ENCODE peak calls at places on chromosome 12, in six cellular contexts. U is body of pancreas, G is tibial artery, D is IMR-90, V is neural crest cell, O is fibroblast of villous mesenchyme. A is an unnamed sample.

GRCh38 chr12:73798523-73798922 is 739.1 kb upstream of the ATXN7L3B start:
- DNase-seq in O (peak), V (no peak), U (no peak), D (no peak), G (no peak), A (no peak)

GRCh38 chr12:65609359-65609771 is 214.9 kb upstream of the HMGA2 start:
- DNase-seq in O (peak), D (peak), G (no peak), U (no peak), V (no peak), A (peak)

GRCh38 chr12:49895773-49896172 is 7.9 kb downstream of the FAIM2 start:
- DNase-seq in U (no peak), D (no peak), O (no peak), G (no peak), V (no peak), A (no peak)

GRCh38 chr12:38886064-38886463 is 19.3 kb downstream of the CPNE8 start:
- DNase-seq in U (peak), O (peak), D (no peak), V (no peak), G (peak), A (no peak)

GRCh38 chr12:95789126-95790024 is 1.2 kb downstream of the NTN4 start:
- DNase-seq in G (peak), V (peak), U (peak), O (no peak), D (peak), A (no peak)

GRCh38 chr12:104313568-104314241 is 10.2 kb downstream of the EID3 start:
- DNase-seq in O (no peak), V (no peak), U (no peak), D (no peak), G (no peak), A (no peak)

GRCh38 chr12:47820631-47821345 is 1.1 kb upstream of the HDAC7 start:
- DNase-seq in D (peak), V (peak), G (peak), U (peak), O (peak), A (peak)

GRCh38 chr12:68871899-68872298 is 61.1 kb downstream of the CPM start:
- DNase-seq in G (no peak), D (peak), O (peak), V (no peak), U (no peak), A (no peak)

GRCh38 chr12:2795291-2796186 is 769 bp downstream of the FKBP4 start:
- DNase-seq in G (peak), V (peak), U (peak), D (peak), O (peak), A (peak)

GRCh38 chr12:120687570-120688289 is 781 bp downstream of the MLEC start:
- DNase-seq in O (peak), D (no peak), G (peak), V (no peak), U (peak), A (no peak)

GRCh38 chr12:28884861-28885260 is 264.2 kb upstream of the FAR2 start:
- DNase-seq in V (no peak), G (no peak), U (no peak), O (peak), D (peak), A (no peak)

GRCh38 chr12:104263580-104264358 is 39.8 kb upstream of the EID3 start:
- DNase-seq in G (no peak), D (peak), U (no peak), O (peak), V (no peak), A (peak)

GRCh38 chr12:100345020-100345767 is 11.7 kb upstream of the SLC17A8 start:
- DNase-seq in U (no peak), O (no peak), D (no peak), G (no peak), V (no peak), A (no peak)

GRCh38 chr12:51103977-51104376 is 20.6 kb upstream of the CSRNP2 start:
- DNase-seq in O (no peak), D (no peak), U (no peak), V (no peak), G (no peak), A (no peak)

GRCh38 chr12:74515849-74516248 is 21.8 kb upstream of the ATXN7L3B start:
- DNase-seq in D (no peak), V (no peak), G (no peak), U (no peak), O (no peak), A (no peak)

GRCh38 chr12:69647178-69647577 is 36.5 kb upstream of the LRRC10 start:
- DNase-seq in V (no peak), D (no peak), G (no peak), O (no peak), U (no peak), A (no peak)

GRCh38 chr12:43501705-43502104 is 50.3 kb downstream of the ADAMTS20 start:
- DNase-seq in G (no peak), U (no peak), V (no peak), O (peak), D (peak), A (peak)
- TF ChIP-seq CTCF in G (no peak), U (no peak), V (peak), O (peak), D (peak), A (peak)

GRCh38 chr12:59396519-59396918 is 199.3 kb upstream of the SLC16A7 start:
- DNase-seq in U (no peak), V (no peak), D (no peak), O (no peak), G (no peak), A (no peak)
- TF ChIP-seq CTCF in U (no peak), V (no peak), D (no peak), O (no peak), G (no peak), A (no peak)

GRCh38 chr12:55745361-55746146 is 2.6 kb downstream of the GDF11 start:
- DNase-seq in U (no peak), V (peak), G (no peak), O (peak), D (no peak), A (no peak)
- TF ChIP-seq CTCF in U (no peak), V (no peak), G (no peak), O (no peak), D (no peak), A (no peak)

DNA sequence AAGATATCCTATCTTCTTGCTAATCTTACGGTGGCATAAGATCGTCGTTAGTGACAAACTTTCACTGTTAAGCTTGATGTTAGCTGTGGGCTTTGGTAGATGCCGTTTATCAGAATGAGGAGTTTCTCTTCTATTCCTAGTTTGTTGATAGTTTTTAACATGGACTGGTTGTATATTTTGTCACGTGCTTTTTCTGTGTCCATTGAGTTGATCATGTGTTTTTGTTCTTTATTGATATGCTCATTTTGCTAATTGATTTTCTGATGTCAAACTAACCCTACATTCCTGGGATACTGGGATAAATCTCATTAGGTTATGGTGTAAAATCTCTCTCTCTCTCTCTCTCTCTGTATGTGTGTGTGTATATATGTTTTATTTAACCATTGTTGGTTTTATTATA is 545.1 kb downstream of the AACS start:
- DNase-seq in D (no peak), U (no peak), O (no peak), V (no peak), G (no peak), A (no peak)
- TF ChIP-seq CTCF in D (no peak), U (no peak), O (no peak), V (no peak), G (no peak), A (no peak)

DNA sequence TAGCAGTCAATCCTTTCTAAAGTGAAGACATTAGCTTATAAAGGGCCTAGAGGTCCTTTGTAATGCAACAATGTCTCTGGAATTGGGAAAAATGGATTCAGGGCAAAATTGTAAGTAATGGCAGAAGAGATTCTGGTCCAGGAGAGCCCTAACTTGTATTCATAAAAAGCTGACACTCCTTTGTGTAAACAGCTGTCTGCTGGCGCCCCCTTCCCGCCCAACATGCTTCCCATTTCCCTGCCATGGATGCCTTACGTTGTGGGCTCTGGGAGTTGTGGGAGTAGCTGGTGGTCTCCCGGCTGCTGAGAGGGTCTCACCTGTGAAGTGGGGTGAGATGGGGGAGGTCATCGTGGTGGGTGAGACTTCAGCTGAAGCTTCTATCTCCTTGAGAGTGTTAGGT is 2.3 kb downstream of the ACRBP start:
- DNase-seq in G (peak), V (no peak), O (no peak), U (no peak), D (no peak), A (no peak)
- TF ChIP-seq CTCF in G (peak), V (no peak), O (peak), U (no peak), D (peak), A (no peak)

GRCh38 chr12:118981285-118982201 is at the start of gene SRRM4:
- DNase-seq in U (peak), D (no peak), G (no peak), O (no peak), V (peak), A (no peak)

GRCh38 chr12:118982308-118982707 is 967 bp downstream of the SRRM4 start:
- DNase-seq in D (no peak), G (no peak), V (no peak), O (no peak), U (no peak), A (no peak)

GRCh38 chr12:118984206-118984943 is 3.0 kb downstream of the SRRM4 start:
- DNase-seq in G (no peak), D (no peak), V (no peak), U (no peak), O (no peak), A (no peak)

GRCh38 chr12:118986043-118986442 is 4.7 kb downstream of the SRRM4 start:
- DNase-seq in G (no peak), V (no peak), U (no peak), O (no peak), D (no peak), A (no peak)

DNA sequence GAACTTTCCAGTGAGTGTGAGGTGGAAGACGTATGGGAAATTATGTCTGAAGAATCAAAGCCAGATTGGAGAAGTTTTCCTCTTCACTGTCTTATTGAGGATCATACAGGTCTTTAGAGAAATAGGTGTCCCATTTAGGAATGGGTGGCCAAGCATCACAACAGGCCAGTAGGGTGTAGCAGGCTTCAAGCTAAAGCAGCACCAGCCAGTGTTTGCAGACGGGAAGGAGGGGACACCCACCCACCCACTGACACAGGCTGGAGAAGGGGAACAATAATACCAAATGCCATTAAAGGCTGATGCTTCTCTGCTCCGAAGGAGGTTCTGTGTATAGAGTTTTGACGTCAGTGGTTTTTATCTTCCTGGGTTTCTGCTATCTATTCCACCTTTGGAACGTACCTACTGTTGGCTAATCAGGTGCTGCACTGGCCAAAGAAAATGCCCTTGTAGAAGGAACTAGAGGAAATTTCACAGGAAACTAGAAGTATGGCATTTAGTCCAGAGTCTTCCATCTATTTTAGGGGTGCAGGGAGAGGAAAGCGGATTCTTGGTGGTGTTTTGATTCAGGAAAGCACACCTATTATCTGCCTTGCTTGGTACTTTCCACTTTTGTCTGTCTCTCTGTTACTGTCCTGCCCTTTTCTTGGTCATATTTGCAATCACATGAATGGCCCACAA is 1.9 kb downstream of the SRRM4 start:
- DNase-seq in D (no peak), U (no peak), V (no peak), G (no peak), O (no peak), A (no peak)
- TF ChIP-seq CTCF in D (no peak), U (no peak), V (no peak), G (no peak), O (no peak), A (no peak)

GRCh38 chr12:76755829-76756379 is 8.0 kb upstream of the ZDHHC17 start:
- DNase-seq in V (no peak), G (no peak), D (no peak), O (no peak), U (no peak), A (no peak)
- TF ChIP-seq CTCF in V (no peak), G (no peak), D (no peak), O (no peak), U (no peak), A (no peak)

GRCh38 chr12:79934309-79935020 is 432 bp downstream of the PPP1R12A start:
- DNase-seq in G (peak), D (peak), V (peak), O (no peak), U (no peak), A (peak)

GRCh38 chr12:79933580-79934264 is 1.2 kb downstream of the PPP1R12A start:
- DNase-seq in O (peak), V (no peak), G (no peak), U (no peak), D (peak), A (no peak)

GRCh38 chr12:79935624-79936040 is 735 bp upstream of the PPP1R12A start:
- DNase-seq in D (peak), G (no peak), O (peak), V (no peak), U (no peak), A (peak)

GRCh38 chr12:79936670-79937069 is 1.8 kb upstream of the PPP1R12A start:
- DNase-seq in V (no peak), U (no peak), D (no peak), O (no peak), G (no peak), A (no peak)

DNA sequence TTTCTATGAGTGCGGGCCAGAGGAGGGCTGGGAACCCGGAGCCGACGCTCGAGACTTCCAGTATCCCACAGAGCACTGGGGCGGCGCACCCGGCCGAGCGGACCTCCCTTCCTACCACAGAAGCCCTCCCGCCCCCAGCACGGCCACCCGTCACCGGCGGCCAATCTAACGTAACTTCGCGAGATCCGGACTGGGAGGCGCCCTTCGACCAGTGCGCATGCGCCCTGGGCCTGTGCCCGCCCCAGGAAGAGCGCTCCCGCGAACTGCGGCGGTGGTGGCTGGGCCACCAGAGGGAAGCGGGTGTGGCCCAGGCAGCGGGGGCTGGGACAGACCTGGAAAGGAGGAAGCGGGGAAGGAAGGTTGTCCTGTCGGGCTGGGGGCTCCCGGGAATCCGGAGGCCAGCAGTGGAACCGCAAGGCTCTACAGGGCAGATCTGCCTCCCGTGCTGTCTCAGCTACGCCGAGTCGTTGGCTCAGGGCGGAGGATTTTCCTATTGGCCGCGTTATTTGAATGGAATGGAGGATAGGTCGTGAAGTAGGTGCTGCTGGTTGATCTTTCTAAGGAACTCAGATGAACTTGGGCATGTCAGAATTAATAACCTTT is at the start of gene PPP1R12A:
- DNase-seq in V (peak), G (peak), O (peak), U (peak), D (peak), A (peak)
- TF ChIP-seq CTCF in V (peak), G (peak), O (no peak), U (peak), D (no peak), A (peak)

GRCh38 chr12:44477331-44477980 is 398.7 kb downstream of the NELL2 start:
- DNase-seq in D (no peak), U (no peak), V (no peak), O (no peak), G (no peak), A (no peak)

DNA sequence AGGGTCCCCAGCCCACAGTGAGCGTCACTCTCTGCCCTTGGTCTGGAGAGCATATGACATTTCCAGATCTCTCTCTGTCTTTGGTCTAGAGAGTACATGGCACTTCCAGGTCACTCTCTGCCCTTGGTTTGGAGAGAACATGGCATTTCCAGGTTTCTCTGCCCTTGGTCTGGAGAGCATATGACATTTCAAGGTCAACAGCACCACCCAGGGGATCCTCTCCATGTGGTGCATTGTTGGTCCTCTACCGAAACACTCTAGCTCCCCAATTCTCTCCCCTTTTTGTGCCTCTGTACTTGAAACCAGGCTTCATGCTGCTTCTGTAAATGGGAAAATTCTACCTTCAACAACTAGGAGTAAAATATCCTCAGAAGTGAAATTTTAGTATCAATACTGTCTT is 399.4 kb downstream of the NELL2 start:
- DNase-seq in V (no peak), G (no peak), U (no peak), D (no peak), O (no peak), A (no peak)
- TF ChIP-seq CTCF in V (no peak), G (no peak), U (no peak), D (no peak), O (no peak), A (no peak)

A was measured in HFFc6.